ENCODE peak calls at places on chromosomes 2 and 18, in ten cellular contexts. One of them, this sample, is unnamed.

GRCh38 chr2:57892920-57893319 is 153.7 kb upstream of the VRK2 start:
- DNase-seq in right lobe of liver: no peak
- DNase-seq in PC-3: no peak
- DNase-seq in HepG2: no peak
- DNase-seq in type B pancreatic cell: no peak
- DNase-seq in adrenal gland: no peak
- DNase-seq in astrocyte of the spinal cord: no peak
- DNase-seq in tibial nerve: no peak
- DNase-seq in transverse colon: no peak
- DNase-seq in WTC11: no peak
- DNase-seq in this sample: no peak

GRCh38 chr2:169653636-169654035 is 40.6 kb downstream of the CFAP210 start:
- DNase-seq in right lobe of liver: no peak
- DNase-seq in PC-3: peak
- DNase-seq in HepG2: no peak
- DNase-seq in type B pancreatic cell: no peak
- DNase-seq in adrenal gland: no peak
- DNase-seq in astrocyte of the spinal cord: no peak
- DNase-seq in tibial nerve: no peak
- DNase-seq in transverse colon: no peak
- DNase-seq in WTC11: no peak
- DNase-seq in this sample: no peak

GRCh38 chr2:219995409-219995808 is 368.0 kb downstream of the SLC4A3 start:
- DNase-seq in right lobe of liver: no peak
- DNase-seq in PC-3: no peak
- DNase-seq in HepG2: no peak
- DNase-seq in type B pancreatic cell: no peak
- DNase-seq in adrenal gland: no peak
- DNase-seq in astrocyte of the spinal cord: no peak
- DNase-seq in tibial nerve: no peak
- DNase-seq in transverse colon: no peak
- DNase-seq in WTC11: no peak
- DNase-seq in this sample: no peak

GRCh38 chr2:191632426-191632825 is 45.5 kb upstream of the NABP1 start:
- DNase-seq in right lobe of liver: no peak
- DNase-seq in PC-3: no peak
- DNase-seq in HepG2: no peak
- DNase-seq in type B pancreatic cell: no peak
- DNase-seq in adrenal gland: no peak
- DNase-seq in astrocyte of the spinal cord: no peak
- DNase-seq in tibial nerve: no peak
- DNase-seq in transverse colon: no peak
- DNase-seq in WTC11: no peak
- DNase-seq in this sample: no peak

GRCh38 chr2:232502901-232503791 is 15.5 kb upstream of the ECEL1 start:
- DNase-seq in right lobe of liver: no peak
- DNase-seq in PC-3: no peak
- DNase-seq in HepG2: no peak
- DNase-seq in type B pancreatic cell: no peak
- DNase-seq in adrenal gland: peak
- DNase-seq in astrocyte of the spinal cord: peak
- DNase-seq in tibial nerve: no peak
- DNase-seq in transverse colon: peak
- DNase-seq in WTC11: peak
- DNase-seq in this sample: peak

GRCh38 chr2:122531803-122532344 is 776.4 kb downstream of the TSN start:
- DNase-seq in right lobe of liver: no peak
- DNase-seq in PC-3: no peak
- DNase-seq in HepG2: no peak
- DNase-seq in type B pancreatic cell: no peak
- DNase-seq in adrenal gland: no peak
- DNase-seq in astrocyte of the spinal cord: no peak
- DNase-seq in tibial nerve: no peak
- DNase-seq in transverse colon: no peak
- DNase-seq in WTC11: peak
- DNase-seq in this sample: peak

GRCh38 chr2:170362895-170363582 is 185.1 kb downstream of the MYO3B start:
- DNase-seq in right lobe of liver: no peak
- DNase-seq in PC-3: peak
- DNase-seq in HepG2: no peak
- DNase-seq in type B pancreatic cell: no peak
- DNase-seq in adrenal gland: no peak
- DNase-seq in astrocyte of the spinal cord: no peak
- DNase-seq in tibial nerve: no peak
- DNase-seq in transverse colon: no peak
- DNase-seq in WTC11: no peak
- DNase-seq in this sample: no peak

GRCh38 chr2:11097038-11097720 is 58.1 kb upstream of the SLC66A3 start:
- DNase-seq in right lobe of liver: no peak
- DNase-seq in PC-3: peak
- DNase-seq in HepG2: no peak
- DNase-seq in type B pancreatic cell: no peak
- DNase-seq in adrenal gland: no peak
- DNase-seq in astrocyte of the spinal cord: peak
- DNase-seq in tibial nerve: no peak
- DNase-seq in transverse colon: no peak
- DNase-seq in WTC11: no peak
- DNase-seq in this sample: no peak

GRCh38 chr18:31281437-31281836 is 36.5 kb upstream of the DSG1 start:
- DNase-seq in right lobe of liver: no peak
- DNase-seq in PC-3: no peak
- DNase-seq in HepG2: no peak
- DNase-seq in type B pancreatic cell: no peak
- DNase-seq in adrenal gland: no peak
- DNase-seq in astrocyte of the spinal cord: no peak
- DNase-seq in tibial nerve: no peak
- DNase-seq in transverse colon: no peak
- DNase-seq in WTC11: no peak
- DNase-seq in this sample: no peak

GRCh38 chr2:47174731-47175361 is 19.7 kb upstream of the STPG4 start:
- DNase-seq in right lobe of liver: no peak
- DNase-seq in PC-3: peak
- DNase-seq in HepG2: peak
- DNase-seq in type B pancreatic cell: no peak
- DNase-seq in adrenal gland: peak
- DNase-seq in astrocyte of the spinal cord: peak
- DNase-seq in tibial nerve: no peak
- DNase-seq in transverse colon: peak
- DNase-seq in WTC11: no peak
- DNase-seq in this sample: no peak

GRCh38 chr2:64406407-64406774 is 47.6 kb upstream of the LGALSL start:
- DNase-seq in right lobe of liver: peak
- DNase-seq in PC-3: no peak
- DNase-seq in HepG2: peak
- DNase-seq in type B pancreatic cell: no peak
- DNase-seq in adrenal gland: peak
- DNase-seq in astrocyte of the spinal cord: no peak
- DNase-seq in tibial nerve: no peak
- DNase-seq in transverse colon: peak
- DNase-seq in WTC11: no peak
- DNase-seq in this sample: no peak

GRCh38 chr2:40353236-40353635 is 98.7 kb downstream of the SLC8A1 start:
- DNase-seq in right lobe of liver: no peak
- DNase-seq in PC-3: no peak
- DNase-seq in HepG2: no peak
- DNase-seq in type B pancreatic cell: no peak
- DNase-seq in adrenal gland: no peak
- DNase-seq in astrocyte of the spinal cord: no peak
- DNase-seq in tibial nerve: no peak
- DNase-seq in transverse colon: no peak
- DNase-seq in WTC11: no peak
- DNase-seq in this sample: no peak

GRCh38 chr2:1588051-1588993 is 156.0 kb downstream of the PXDN start:
- DNase-seq in right lobe of liver: no peak
- DNase-seq in PC-3: no peak
- DNase-seq in HepG2: no peak
- DNase-seq in type B pancreatic cell: no peak
- DNase-seq in adrenal gland: no peak
- DNase-seq in astrocyte of the spinal cord: no peak
- DNase-seq in tibial nerve: no peak
- DNase-seq in transverse colon: no peak
- DNase-seq in WTC11: no peak
- DNase-seq in this sample: no peak

GRCh38 chr2:98583516-98583865 is 24.8 kb downstream of the COA5 start:
- DNase-seq in right lobe of liver: no peak
- DNase-seq in PC-3: no peak
- DNase-seq in HepG2: no peak
- DNase-seq in type B pancreatic cell: no peak
- DNase-seq in adrenal gland: no peak
- DNase-seq in astrocyte of the spinal cord: no peak
- DNase-seq in tibial nerve: no peak
- DNase-seq in transverse colon: no peak
- DNase-seq in WTC11: no peak
- DNase-seq in this sample: no peak

GRCh38 chr2:98578231-98578630 is 30.1 kb downstream of the COA5 start:
- DNase-seq in right lobe of liver: no peak
- DNase-seq in PC-3: no peak
- DNase-seq in HepG2: no peak
- DNase-seq in type B pancreatic cell: no peak
- DNase-seq in adrenal gland: peak
- DNase-seq in astrocyte of the spinal cord: no peak
- DNase-seq in tibial nerve: no peak
- DNase-seq in transverse colon: no peak
- DNase-seq in WTC11: no peak
- DNase-seq in this sample: no peak

GRCh38 chr2:98579926-98580325 is 28.4 kb downstream of the COA5 start:
- DNase-seq in right lobe of liver: no peak
- DNase-seq in PC-3: no peak
- DNase-seq in HepG2: no peak
- DNase-seq in type B pancreatic cell: no peak
- DNase-seq in adrenal gland: peak
- DNase-seq in astrocyte of the spinal cord: no peak
- DNase-seq in tibial nerve: no peak
- DNase-seq in transverse colon: no peak
- DNase-seq in WTC11: no peak
- DNase-seq in this sample: no peak

GRCh38 chr2:98582523-98582922 is 25.8 kb downstream of the COA5 start:
- DNase-seq in right lobe of liver: no peak
- DNase-seq in PC-3: no peak
- DNase-seq in HepG2: no peak
- DNase-seq in type B pancreatic cell: no peak
- DNase-seq in adrenal gland: no peak
- DNase-seq in astrocyte of the spinal cord: no peak
- DNase-seq in tibial nerve: no peak
- DNase-seq in transverse colon: no peak
- DNase-seq in WTC11: no peak
- DNase-seq in this sample: no peak

DNA sequence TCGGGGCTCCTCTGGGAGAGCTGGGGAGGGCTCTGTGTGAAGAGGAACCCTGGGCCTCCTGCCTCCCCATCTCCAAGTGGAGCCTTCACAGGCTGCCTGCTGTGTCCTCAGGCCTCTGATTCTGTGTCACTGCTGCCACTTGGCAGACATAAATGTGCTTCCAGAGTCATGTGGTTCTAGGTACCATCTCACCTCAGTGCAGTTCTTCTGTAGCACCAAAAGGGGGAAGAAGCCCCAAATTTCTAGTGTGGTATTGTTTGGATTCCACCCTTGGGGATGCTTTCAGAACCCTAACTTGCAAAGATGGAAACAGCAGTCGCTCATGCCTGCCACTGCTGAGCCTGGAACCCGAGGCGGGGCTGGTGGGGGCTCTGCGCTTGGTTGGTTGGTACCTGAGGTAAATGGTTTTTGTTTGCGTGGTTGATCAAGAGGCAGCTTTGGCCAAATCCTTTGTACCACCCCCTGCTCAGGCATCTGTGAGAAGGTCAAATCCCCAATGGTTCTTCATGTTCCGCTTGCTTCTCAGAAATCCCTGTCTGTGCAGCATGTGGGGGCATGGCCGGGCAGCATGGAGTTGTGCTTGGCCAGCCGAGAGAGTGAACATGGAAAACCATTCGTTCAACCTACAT is 27.5 kb downstream of the COA5 start:
- DNase-seq in right lobe of liver: no peak
- DNase-seq in PC-3: no peak
- DNase-seq in HepG2: no peak
- DNase-seq in type B pancreatic cell: no peak
- DNase-seq in adrenal gland: no peak
- DNase-seq in astrocyte of the spinal cord: no peak
- DNase-seq in tibial nerve: no peak
- DNase-seq in transverse colon: no peak
- DNase-seq in WTC11: no peak
- DNase-seq in this sample: no peak
- TF ChIP-seq CTCF in right lobe of liver: no peak
- TF ChIP-seq CTCF in PC-3: peak
- TF ChIP-seq CTCF in HepG2: no peak
- TF ChIP-seq CTCF in type B pancreatic cell: no peak
- TF ChIP-seq CTCF in adrenal gland: no peak
- TF ChIP-seq CTCF in astrocyte of the spinal cord: no peak
- TF ChIP-seq CTCF in tibial nerve: no peak
- TF ChIP-seq CTCF in transverse colon: no peak
- TF ChIP-seq CTCF in WTC11: no peak
- TF ChIP-seq CTCF in this sample: no peak

GRCh38 chr2:190121971-190122370 is 59.4 kb upstream of the MSTN start:
- DNase-seq in right lobe of liver: no peak
- DNase-seq in PC-3: peak
- DNase-seq in HepG2: peak
- DNase-seq in type B pancreatic cell: no peak
- DNase-seq in adrenal gland: no peak
- DNase-seq in astrocyte of the spinal cord: peak
- DNase-seq in tibial nerve: no peak
- DNase-seq in transverse colon: no peak
- DNase-seq in WTC11: no peak
- DNase-seq in this sample: no peak
- TF ChIP-seq CTCF in right lobe of liver: peak
- TF ChIP-seq CTCF in PC-3: peak
- TF ChIP-seq CTCF in HepG2: peak
- TF ChIP-seq CTCF in type B pancreatic cell: peak
- TF ChIP-seq CTCF in adrenal gland: peak
- TF ChIP-seq CTCF in astrocyte of the spinal cord: peak
- TF ChIP-seq CTCF in tibial nerve: peak
- TF ChIP-seq CTCF in transverse colon: peak
- TF ChIP-seq CTCF in WTC11: no peak
- TF ChIP-seq CTCF in this sample: peak

DNA sequence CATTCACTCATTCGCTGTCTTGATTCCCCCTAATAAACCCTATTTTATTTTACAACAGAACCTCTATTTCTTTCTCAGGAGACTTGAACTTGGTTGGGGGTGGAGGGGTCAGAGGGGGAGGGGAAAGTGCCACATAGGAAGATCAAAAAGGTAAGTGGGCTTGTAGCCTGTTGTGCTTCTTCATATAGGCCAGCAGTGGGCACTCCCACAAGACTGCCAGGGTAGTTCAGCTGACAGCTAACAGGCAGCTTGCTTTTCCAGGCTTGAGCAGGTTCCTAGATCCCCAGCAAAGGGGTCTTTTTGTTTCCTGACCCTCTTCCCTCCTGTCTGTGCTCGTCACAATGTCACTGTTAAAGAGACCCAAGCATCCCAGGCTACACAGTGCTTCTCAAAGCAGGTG is 829 bp upstream of the KIAA2012 start:
- DNase-seq in right lobe of liver: no peak
- DNase-seq in PC-3: peak
- DNase-seq in HepG2: peak
- DNase-seq in type B pancreatic cell: no peak
- DNase-seq in adrenal gland: no peak
- DNase-seq in astrocyte of the spinal cord: no peak
- DNase-seq in tibial nerve: no peak
- DNase-seq in transverse colon: no peak
- DNase-seq in WTC11: no peak
- DNase-seq in this sample: no peak
- TF ChIP-seq CTCF in right lobe of liver: peak
- TF ChIP-seq CTCF in PC-3: peak
- TF ChIP-seq CTCF in HepG2: peak
- TF ChIP-seq CTCF in type B pancreatic cell: peak
- TF ChIP-seq CTCF in adrenal gland: no peak
- TF ChIP-seq CTCF in astrocyte of the spinal cord: peak
- TF ChIP-seq CTCF in tibial nerve: no peak
- TF ChIP-seq CTCF in transverse colon: no peak
- TF ChIP-seq CTCF in WTC11: peak
- TF ChIP-seq CTCF in this sample: peak

GRCh38 chr2:80499095-80499494 is 194.5 kb upstream of the LRRTM1 start:
- DNase-seq in right lobe of liver: no peak
- DNase-seq in PC-3: peak
- DNase-seq in HepG2: peak
- DNase-seq in type B pancreatic cell: no peak
- DNase-seq in adrenal gland: peak
- DNase-seq in astrocyte of the spinal cord: peak
- DNase-seq in tibial nerve: no peak
- DNase-seq in transverse colon: peak
- DNase-seq in WTC11: peak
- DNase-seq in this sample: peak
- TF ChIP-seq CTCF in right lobe of liver: peak
- TF ChIP-seq CTCF in PC-3: peak
- TF ChIP-seq CTCF in HepG2: peak
- TF ChIP-seq CTCF in type B pancreatic cell: peak
- TF ChIP-seq CTCF in adrenal gland: peak
- TF ChIP-seq CTCF in astrocyte of the spinal cord: peak
- TF ChIP-seq CTCF in tibial nerve: peak
- TF ChIP-seq CTCF in transverse colon: peak
- TF ChIP-seq CTCF in WTC11: no peak
- TF ChIP-seq CTCF in this sample: peak

This sample was measured in neural crest cell.